ENCODE peak calls at places on chromosomes 11 and 22, in six cellular contexts. T is brain microvascular endothelial cell, B is prostate gland, G is choroid plexus epithelial cell, Z is fibroblast of the aortic adventitia, N is right atrium auricular region. K is an unnamed sample.

GRCh38 chr22:36881504-36882245 is 20.9 kb downstream of the NCF4 start:
- DNase-seq in T (no peak), B (no peak), G (no peak), Z (peak), N (no peak), K (no peak)

GRCh38 chr11:35529971-35530495 is 4.6 kb upstream of the PAMR1 start:
- DNase-seq in T (peak), B (no peak), G (peak), Z (peak), N (no peak), K (peak)

GRCh38 chr11:71311176-71311925 is 59.0 kb upstream of the SHANK2 start:
- DNase-seq in T (no peak), B (no peak), G (no peak), Z (no peak), N (peak), K (no peak)

GRCh38 chr11:120102050-120102861 is 35.7 kb downstream of the TRIM29 start:
- DNase-seq in T (no peak), B (no peak), G (no peak), Z (no peak), N (no peak), K (no peak)

GRCh38 chr11:85884581-85885021 is 29.4 kb downstream of the CCDC83 start:
- DNase-seq in T (peak), B (no peak), G (peak), Z (peak), N (no peak), K (peak)

GRCh38 chr22:40434101-40434500 is 63.7 kb downstream of the SGSM3 start:
- DNase-seq in T (no peak), B (no peak), G (peak), Z (no peak), N (no peak), K (peak)

GRCh38 chr11:115221461-115222069 is 282.6 kb downstream of the CADM1 start:
- DNase-seq in T (no peak), B (no peak), G (no peak), Z (no peak), N (no peak), K (no peak)

GRCh38 chr11:75815345-75815983 is 454 bp downstream of the UVRAG start:
- DNase-seq in T (peak), B (no peak), G (peak), Z (peak), N (no peak), K (no peak)

GRCh38 chr11:77058900-77059299 is 7.9 kb upstream of the CAPN5 start:
- DNase-seq in T (no peak), B (no peak), G (no peak), Z (no peak), N (no peak), K (no peak)

GRCh38 chr11:123338266-123338800 is 91.7 kb upstream of the GRAMD1B start:
- DNase-seq in T (no peak), B (no peak), G (no peak), Z (no peak), N (no peak), K (no peak)

GRCh38 chr22:48147831-48148230 is 1385.4 kb downstream of the TBC1D22A start:
- DNase-seq in T (no peak), B (no peak), G (no peak), Z (no peak), N (peak), K (no peak)

GRCh38 chr11:108093128-108093904 is 28.1 kb upstream of the ACAT1 start:
- DNase-seq in T (no peak), B (peak), G (peak), Z (no peak), N (no peak), K (peak)

GRCh38 chr22:42927966-42928365 is 70.9 kb upstream of the ARFGAP3 start:
- DNase-seq in T (no peak), B (no peak), G (no peak), Z (no peak), N (no peak), K (no peak)

DNA sequence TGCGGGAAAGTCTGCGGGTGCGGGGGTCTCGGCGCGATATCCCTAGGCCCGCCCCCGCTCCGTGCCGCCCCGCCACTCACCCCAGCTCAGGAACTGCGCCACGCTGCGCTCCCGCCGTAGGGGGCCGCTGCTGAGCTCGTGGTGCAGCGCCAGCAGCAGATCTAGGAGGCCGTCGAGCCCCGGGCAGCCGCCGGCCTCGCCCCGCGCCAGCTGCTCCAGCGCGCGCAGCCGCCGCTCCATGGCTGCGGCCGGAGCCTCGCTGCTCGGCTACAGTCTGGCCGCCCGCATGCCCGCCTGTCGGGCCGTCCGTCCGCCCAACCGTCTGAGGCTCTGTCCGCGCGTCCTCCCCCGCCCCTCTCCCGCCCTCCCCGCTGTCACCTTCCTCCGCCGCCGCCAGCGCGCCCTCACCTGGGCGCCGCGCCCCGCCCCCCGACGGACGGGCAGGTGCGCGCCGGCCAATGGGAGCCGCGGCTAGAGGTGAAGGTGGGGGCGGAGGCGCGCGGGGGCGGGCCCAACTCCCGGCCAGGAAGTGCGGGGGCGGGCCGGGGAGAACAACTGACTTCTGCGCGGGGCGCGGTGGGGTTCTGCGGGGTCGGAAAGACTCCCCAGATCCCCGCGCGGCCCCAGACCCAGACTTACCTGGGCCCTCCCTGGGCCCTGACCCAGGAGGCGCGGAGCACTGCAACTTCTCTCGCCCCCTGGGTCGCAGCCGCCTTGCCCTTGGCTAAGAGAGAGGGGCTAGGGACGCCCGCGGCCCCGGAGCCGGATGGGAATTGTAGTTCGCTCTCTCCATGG is at the start of gene CDC42BPG:
- DNase-seq in T (peak), B (peak), G (peak), Z (peak), N (no peak), K (peak)
- H3K4me3 ChIP-seq in T (peak), B (peak), G (peak), Z (peak), N (peak), K (peak)

DNA sequence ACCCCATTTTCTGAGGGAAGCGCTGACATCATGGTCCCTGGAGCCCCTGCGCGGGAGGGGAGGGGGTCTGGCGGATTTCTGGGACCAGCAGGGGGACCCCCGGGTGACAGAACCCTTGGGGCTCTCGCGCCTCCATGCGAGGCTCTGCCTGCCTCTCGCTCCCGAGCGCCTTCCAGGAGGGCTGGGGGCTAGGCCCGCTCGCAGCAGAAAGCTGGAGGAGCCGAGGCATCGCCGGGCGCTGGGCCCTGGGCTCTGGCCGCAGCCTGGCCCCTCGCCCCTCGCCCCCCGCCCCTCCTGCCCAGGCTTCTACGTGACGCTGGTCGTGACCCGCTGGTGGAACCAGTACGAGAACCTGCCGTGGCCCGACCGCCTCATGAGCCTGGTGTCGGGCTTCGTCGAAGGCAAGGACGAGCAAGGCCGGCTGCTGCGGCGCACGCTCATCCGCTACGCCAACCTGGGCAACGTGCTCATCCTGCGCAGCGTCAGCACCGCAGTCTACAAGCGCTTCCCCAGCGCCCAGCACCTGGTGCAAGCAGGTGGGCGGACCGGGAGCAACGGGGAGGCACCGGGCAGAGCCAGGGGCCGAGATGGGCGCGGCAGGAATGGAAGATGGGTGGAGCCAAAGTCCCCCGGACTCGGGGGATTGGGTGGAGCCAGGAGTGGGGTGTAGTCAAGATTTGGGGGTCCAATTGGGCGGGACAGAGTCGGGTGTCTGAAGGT is 5.4 kb downstream of the BEST1 start:
- DNase-seq in T (no peak), B (no peak), G (peak), Z (no peak), N (peak), K (no peak)
- H3K4me3 ChIP-seq in T (peak), B (peak), G (peak), Z (peak), N (peak), K (peak)

GRCh38 chr11:130157111-130157510 is 2.5 kb upstream of the ST14 start:
- DNase-seq in T (peak), B (no peak), G (peak), Z (no peak), N (no peak), K (peak)

GRCh38 chr11:130160460-130161090 is 993 bp downstream of the ST14 start:
- DNase-seq in T (no peak), B (no peak), G (no peak), Z (no peak), N (no peak), K (no peak)

GRCh38 chr11:130159657-130160459 is at the start of gene ST14:
- DNase-seq in T (no peak), B (peak), G (no peak), Z (no peak), N (no peak), K (no peak)

GRCh38 chr11:130157840-130158239 is 1.7 kb upstream of the ST14 start:
- DNase-seq in T (no peak), B (no peak), G (no peak), Z (no peak), N (no peak), K (no peak)

DNA sequence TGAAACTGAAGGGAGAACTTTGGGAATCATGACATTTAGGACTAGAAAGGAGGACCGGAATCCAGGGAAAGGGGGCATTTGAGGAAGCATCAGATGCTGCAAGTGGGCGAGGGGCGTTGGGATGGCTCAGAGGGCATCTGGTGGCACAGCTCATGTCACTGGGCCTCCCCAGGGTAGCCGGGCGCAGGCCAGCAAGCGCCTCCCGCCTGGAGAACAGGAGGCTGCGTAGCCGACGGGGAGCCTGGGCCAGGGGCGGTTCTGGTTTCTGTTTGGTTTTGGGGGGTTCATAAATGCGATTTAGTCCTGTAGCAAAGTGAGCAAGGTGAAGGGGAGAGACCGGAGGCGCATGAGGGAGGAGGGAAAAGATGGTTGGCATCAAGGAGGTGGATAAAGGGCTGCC is 443 bp upstream of the ST14 start:
- DNase-seq in T (no peak), B (no peak), G (no peak), Z (no peak), N (no peak), K (no peak)
- H3K4me3 ChIP-seq in T (no peak), B (peak), G (no peak), Z (no peak), N (no peak), K (no peak)

DNA sequence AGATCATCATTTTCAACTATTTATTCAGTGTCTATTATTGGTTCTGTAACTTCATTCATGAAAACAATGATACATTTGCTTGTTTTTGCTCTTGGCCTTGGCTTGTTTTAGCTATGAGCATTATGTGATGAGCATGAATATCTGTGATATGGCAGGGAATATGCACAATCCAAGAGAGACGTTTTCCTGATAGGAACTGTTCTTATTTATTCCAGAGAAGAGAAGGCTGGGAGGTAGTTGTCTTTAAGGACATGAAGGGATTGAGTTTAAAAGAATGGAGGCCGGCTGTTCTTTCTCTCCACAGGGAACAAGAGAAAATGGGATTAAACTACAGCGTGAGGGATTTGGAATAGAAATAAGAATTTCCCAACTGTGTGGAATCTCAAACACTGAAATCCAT is 30.3 kb downstream of the BLID start:
- DNase-seq in T (no peak), B (no peak), G (no peak), Z (no peak), N (no peak), K (no peak)
- H3K4me3 ChIP-seq in T (no peak), B (no peak), G (no peak), Z (no peak), N (no peak), K (no peak)

GRCh38 chr11:3167143-3168119 is 2.3 kb upstream of the OSBPL5 start:
- DNase-seq in T (no peak), B (no peak), G (no peak), Z (no peak), N (no peak), K (no peak)

GRCh38 chr11:3166268-3167142 is 1.4 kb upstream of the OSBPL5 start:
- DNase-seq in T (no peak), B (no peak), G (no peak), Z (no peak), N (no peak), K (no peak)

GRCh38 chr11:3164540-3165151 is 464 bp downstream of the OSBPL5 start:
- DNase-seq in T (no peak), B (no peak), G (no peak), Z (no peak), N (no peak), K (no peak)

GRCh38 chr11:3165152-3165705 is at the start of gene OSBPL5:
- DNase-seq in T (no peak), B (peak), G (peak), Z (peak), N (no peak), K (peak)

GRCh38 chr11:3165916-3166267 is 782 bp upstream of the OSBPL5 start:
- DNase-seq in T (no peak), B (no peak), G (no peak), Z (no peak), N (no peak), K (no peak)
- H3K4me3 ChIP-seq in T (no peak), B (peak), G (no peak), Z (no peak), N (no peak), K (no peak)

GRCh38 chr22:27749597-27750225 is 51.8 kb downstream of the MN1 start:
- DNase-seq in T (peak), B (no peak), G (peak), Z (peak), N (no peak), K (peak)
- H3K4me3 ChIP-seq in T (no peak), B (no peak), G (no peak), Z (no peak), N (no peak), K (no peak)

DNA sequence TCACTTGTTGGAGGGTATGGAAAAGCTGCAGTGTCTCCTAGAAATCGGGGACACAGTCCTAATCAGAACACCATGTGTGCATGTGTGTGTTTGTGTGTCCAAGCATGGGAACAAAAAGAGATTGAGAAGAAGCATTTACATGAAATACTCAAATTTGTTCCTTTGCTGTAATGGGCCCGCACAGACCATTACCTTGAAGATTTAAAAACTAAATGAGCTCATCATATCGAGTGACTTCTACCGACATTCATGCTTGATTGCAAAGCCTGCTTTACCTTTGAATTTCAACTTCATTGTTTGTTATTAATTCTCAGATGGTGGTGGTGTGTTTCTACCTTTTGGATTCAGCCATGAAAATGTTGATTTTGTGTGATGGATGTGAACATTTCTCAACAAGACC is 106.9 kb downstream of the ZBTB16 start:
- DNase-seq in T (no peak), B (no peak), G (no peak), Z (peak), N (no peak), K (no peak)
- H3K4me3 ChIP-seq in T (no peak), B (no peak), G (no peak), Z (no peak), N (no peak), K (no peak)